ENCODE peak calls at places on chromosomes 16 and 17, in nine cellular contexts. P is psoas muscle; S is dorsolateral prefrontal cortex; V is activated CD8-positive, alpha-beta T cell treated with anti-CD3 and anti-CD28 coated beads for 36 hours; J is HFF-Myc; I is uterus; R is kidney; E is AG10803; F is cardiac muscle cell. N is an unnamed sample.

GRCh38 chr16:23333034-23333579 is 31.0 kb downstream of the SCNN1B start:
- DNase-seq in P (no peak), S (no peak), V (no peak), J (no peak), I (no peak), R (peak), E (no peak), F (no peak), N (no peak)

GRCh38 chr17:68429881-68430280 is 27.4 kb downstream of the WIPI1 start:
- DNase-seq in P (no peak), S (no peak), V (no peak), J (no peak), I (no peak), R (no peak), E (no peak), F (no peak), N (no peak)

GRCh38 chr17:57597531-57598453 is 147.3 kb downstream of the CCDC182 start:
- DNase-seq in P (peak), S (peak), V (peak), J (peak), I (peak), R (no peak), E (peak), F (peak), N (no peak)

GRCh38 chr16:88617268-88618031 is 20.9 kb upstream of the IL17C start:
- DNase-seq in P (no peak), S (no peak), V (no peak), J (no peak), I (no peak), R (no peak), E (no peak), F (no peak), N (no peak)

GRCh38 chr16:88430185-88430523 is 22.9 kb upstream of the ZFPM1 start:
- DNase-seq in P (no peak), S (no peak), V (peak), J (no peak), I (no peak), R (no peak), E (no peak), F (no peak), N (no peak)

GRCh38 chr17:21129023-21129681 is 2.4 kb downstream of the DHRS7B start:
- DNase-seq in P (no peak), S (no peak), V (no peak), J (peak), I (peak), R (no peak), E (peak), F (peak), N (no peak)

GRCh38 chr17:34739386-34739785 is 160.0 kb downstream of the TMEM132E start:
- DNase-seq in P (no peak), S (no peak), V (no peak), J (no peak), I (no peak), R (no peak), E (no peak), F (no peak), N (no peak)

GRCh38 chr16:27316038-27316680 is 2.4 kb downstream of the IL4R start:
- DNase-seq in P (no peak), S (no peak), V (no peak), J (no peak), I (peak), R (no peak), E (no peak), F (no peak), N (no peak)

GRCh38 chr17:49914096-49914490 is 54.9 kb upstream of the DLX4 start:
- DNase-seq in P (no peak), S (no peak), V (no peak), J (no peak), I (no peak), R (no peak), E (no peak), F (no peak), N (no peak)

GRCh38 chr17:30191072-30191471 is 44.4 kb downstream of the SLC6A4 start:
- DNase-seq in P (no peak), S (no peak), V (no peak), J (no peak), I (no peak), R (no peak), E (no peak), F (no peak), N (no peak)

GRCh38 chr16:3696425-3697218 is 20.7 kb downstream of the TRAP1 start:
- DNase-seq in P (peak), S (no peak), V (no peak), J (peak), I (no peak), R (no peak), E (peak), F (peak), N (no peak)

GRCh38 chr16:68197250-68197649 is 38.7 kb downstream of the ESRP2 start:
- DNase-seq in P (no peak), S (no peak), V (no peak), J (no peak), I (no peak), R (no peak), E (peak), F (peak), N (no peak)

GRCh38 chr17:49715717-49716279 is 8.0 kb upstream of the SLC35B1 start:
- DNase-seq in P (no peak), S (no peak), V (peak), J (no peak), I (no peak), R (no peak), E (no peak), F (no peak), N (peak)

GRCh38 chr17:3602499-3602898 is 6.7 kb downstream of the TRPV1 start:
- DNase-seq in P (no peak), S (no peak), V (peak), J (no peak), I (no peak), R (peak), E (peak), F (peak), N (no peak)

GRCh38 chr16:88731699-88732098 is 25.4 kb downstream of the CTU2 start:
- DNase-seq in P (no peak), S (no peak), V (no peak), J (no peak), I (no peak), R (no peak), E (no peak), F (no peak), N (no peak)

GRCh38 chr17:72333570-72333969 is 212.8 kb downstream of the SOX9 start:
- DNase-seq in P (no peak), S (no peak), V (no peak), J (no peak), I (no peak), R (no peak), E (no peak), F (no peak), N (no peak)

GRCh38 chr17:67285360-67285759 is 40.4 kb upstream of the HELZ start:
- DNase-seq in P (no peak), S (no peak), V (no peak), J (no peak), I (no peak), R (no peak), E (no peak), F (no peak), N (no peak)

GRCh38 chr16:67236551-67237395 is 9.8 kb downstream of the TMEM208 start:
- DNase-seq in P (peak), S (no peak), V (peak), J (no peak), I (peak), R (peak), E (peak), F (peak), N (peak)

GRCh38 chr16:73057369-73058210 is 9.7 kb upstream of the ZFHX3 start:
- DNase-seq in P (peak), S (no peak), V (no peak), J (no peak), I (no peak), R (peak), E (no peak), F (peak), N (no peak)

GRCh38 chr16:4936181-4936990 is 562 bp downstream of the PPL start:
- DNase-seq in P (peak), S (no peak), V (no peak), J (no peak), I (no peak), R (peak), E (no peak), F (no peak), N (no peak)

GRCh38 chr17:51601622-51602261 is 341.4 kb downstream of the UTP18 start:
- DNase-seq in P (no peak), S (no peak), V (no peak), J (no peak), I (no peak), R (no peak), E (no peak), F (no peak), N (no peak)

GRCh38 chr17:13350466-13350865 is 251.3 kb downstream of the HS3ST3A1 start:
- DNase-seq in P (no peak), S (no peak), V (no peak), J (no peak), I (no peak), R (no peak), E (no peak), F (no peak), N (no peak)

GRCh38 chr17:66339563-66339962 is 37.1 kb downstream of the PRKCA start:
- DNase-seq in P (no peak), S (no peak), V (no peak), J (no peak), I (no peak), R (no peak), E (no peak), F (no peak), N (no peak)

GRCh38 chr17:43070872-43071271 is 45.8 kb downstream of the RND2 start:
- DNase-seq in P (no peak), S (no peak), V (no peak), J (no peak), I (no peak), R (no peak), E (no peak), F (no peak), N (no peak)

GRCh38 chr16:16782153-16782552 is 403.2 kb downstream of the NPIPA7 start:
- DNase-seq in P (no peak), S (no peak), V (no peak), J (no peak), I (no peak), R (no peak), E (no peak), F (no peak), N (no peak)

GRCh38 chr17:5123343-5124124 is 7.7 kb downstream of the USP6 start:
- DNase-seq in P (no peak), S (peak), V (no peak), J (no peak), I (no peak), R (peak), E (no peak), F (peak), N (no peak)

GRCh38 chr16:3654249-3654991 is at the start of gene DNASE1:
- DNase-seq in P (peak), S (peak), V (peak), J (no peak), I (peak), R (peak), E (peak), F (peak), N (peak)

GRCh38 chr17:4536742-4537411 is 18.3 kb downstream of the MYBBP1A start:
- DNase-seq in P (peak), S (no peak), V (no peak), J (no peak), I (peak), R (peak), E (peak), F (peak), N (no peak)

GRCh38 chr17:80018917-80019651 is 16.6 kb downstream of the TBC1D16 start:
- DNase-seq in P (no peak), S (no peak), V (no peak), J (no peak), I (no peak), R (no peak), E (peak), F (no peak), N (no peak)

GRCh38 chr17:67052720-67053437 is 8.5 kb downstream of the CACNG1 start:
- DNase-seq in P (no peak), S (no peak), V (no peak), J (no peak), I (no peak), R (no peak), E (no peak), F (no peak), N (no peak)

GRCh38 chr16:70684146-70685060 is 1.4 kb downstream of the MTSS2 start:
- DNase-seq in P (peak), S (no peak), V (no peak), J (no peak), I (no peak), R (peak), E (no peak), F (no peak), N (no peak)

GRCh38 chr16:8679156-8679555 is 4.7 kb downstream of the ABAT start:
- DNase-seq in P (no peak), S (no peak), V (no peak), J (no peak), I (no peak), R (no peak), E (no peak), F (no peak), N (no peak)

GRCh38 chr16:17773698-17774101 is 302.9 kb upstream of the XYLT1 start:
- DNase-seq in P (no peak), S (no peak), V (no peak), J (no peak), I (no peak), R (no peak), E (peak), F (no peak), N (no peak)

GRCh38 chr16:77137045-77137444 is 53.9 kb upstream of the MON1B start:
- DNase-seq in P (no peak), S (no peak), V (no peak), J (no peak), I (no peak), R (no peak), E (no peak), F (no peak), N (no peak)

GRCh38 chr17:40348562-40349476 is 15.7 kb downstream of the GJD3 start:
- DNase-seq in P (peak), S (peak), V (no peak), J (no peak), I (peak), R (no peak), E (no peak), F (no peak), N (peak)

GRCh38 chr17:42284020-42284369 is 4.3 kb upstream of the STAT5A start:
- DNase-seq in P (peak), S (no peak), V (no peak), J (no peak), I (no peak), R (peak), E (no peak), F (no peak), N (no peak)

GRCh38 chr16:5615868-5616642 is 518.5 kb upstream of the EEF2KMT start:
- DNase-seq in P (peak), S (peak), V (peak), J (peak), I (no peak), R (peak), E (no peak), F (peak), N (no peak)

GRCh38 chr16:56137269-56137668 is 54.0 kb upstream of the GNAO1 start:
- DNase-seq in P (no peak), S (no peak), V (no peak), J (no peak), I (no peak), R (no peak), E (no peak), F (no peak), N (no peak)

GRCh38 chr17:76438906-76439305 is 14.0 kb downstream of the UBE2O start:
- DNase-seq in P (no peak), S (no peak), V (no peak), J (no peak), I (no peak), R (no peak), E (no peak), F (no peak), N (no peak)

GRCh38 chr16:47581114-47581513 is 120.0 kb downstream of the PHKB start:
- DNase-seq in P (no peak), S (no peak), V (no peak), J (no peak), I (no peak), R (no peak), E (no peak), F (no peak), N (no peak)
- TF ChIP-seq CTCF in P (no peak), S (no peak), V (no peak), J (peak), I (no peak), R (no peak), E (no peak), F (no peak), N (no peak)

DNA sequence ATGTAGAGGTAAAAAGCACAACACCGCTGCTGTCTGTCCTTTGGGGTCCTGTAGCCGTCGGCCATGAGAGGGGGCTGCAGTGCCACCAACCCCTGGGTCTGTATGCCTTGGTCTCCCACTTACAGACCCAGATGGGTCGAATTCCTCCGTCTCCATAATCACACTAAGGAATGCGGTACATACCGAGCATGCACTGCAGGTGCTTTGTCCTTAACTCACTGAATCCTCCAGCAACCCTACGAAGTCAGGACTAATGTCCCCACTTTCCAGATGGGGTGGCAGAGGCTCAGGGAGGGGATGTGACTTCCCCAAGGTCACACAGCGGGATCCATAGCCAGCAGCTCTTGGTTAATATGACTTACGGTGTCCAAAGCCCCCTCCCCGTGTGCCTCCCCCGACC is 219.9 kb upstream of the CIBAR2 start:
- DNase-seq in P (no peak), S (no peak), V (no peak), J (no peak), I (no peak), R (no peak), E (no peak), F (no peak), N (no peak)
- TF ChIP-seq CTCF in P (no peak), S (no peak), V (no peak), J (no peak), I (no peak), R (no peak), E (no peak), F (no peak), N (no peak)

DNA sequence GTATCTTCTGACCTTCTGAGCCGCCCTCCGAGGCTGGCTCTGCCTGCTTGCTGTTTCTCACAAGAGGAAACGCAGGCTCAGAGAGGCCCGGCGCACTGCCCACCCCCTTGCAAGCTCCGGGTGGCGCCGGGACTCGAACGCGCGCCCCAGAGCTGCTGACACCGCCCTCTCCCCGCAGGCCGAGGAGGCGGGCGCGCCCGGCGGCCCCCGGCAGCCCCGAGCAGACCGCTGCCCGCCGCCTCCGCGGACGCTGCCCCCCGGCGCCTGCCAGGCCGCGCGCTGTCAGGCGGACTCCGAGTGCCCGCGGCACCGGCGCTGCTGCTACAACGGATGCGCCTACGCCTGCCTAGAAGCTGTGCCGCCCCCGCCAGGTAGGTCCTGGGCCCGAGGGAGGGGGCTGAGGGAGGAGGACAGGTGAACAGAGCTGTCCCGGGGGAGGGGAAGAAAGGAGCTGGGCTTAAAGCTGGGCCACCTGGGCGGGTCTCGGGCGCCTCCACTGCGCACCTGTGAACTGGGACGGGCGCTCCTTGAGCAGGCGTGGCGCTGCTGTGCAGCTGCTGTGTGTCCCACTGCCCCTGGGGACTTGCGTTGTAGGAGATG is 18.2 kb downstream of the WFDC1 start:
- DNase-seq in P (no peak), S (peak), V (no peak), J (no peak), I (no peak), R (no peak), E (no peak), F (no peak), N (no peak)
- TF ChIP-seq CTCF in P (no peak), S (no peak), V (no peak), J (no peak), I (no peak), R (no peak), E (no peak), F (no peak), N (no peak)

DNA sequence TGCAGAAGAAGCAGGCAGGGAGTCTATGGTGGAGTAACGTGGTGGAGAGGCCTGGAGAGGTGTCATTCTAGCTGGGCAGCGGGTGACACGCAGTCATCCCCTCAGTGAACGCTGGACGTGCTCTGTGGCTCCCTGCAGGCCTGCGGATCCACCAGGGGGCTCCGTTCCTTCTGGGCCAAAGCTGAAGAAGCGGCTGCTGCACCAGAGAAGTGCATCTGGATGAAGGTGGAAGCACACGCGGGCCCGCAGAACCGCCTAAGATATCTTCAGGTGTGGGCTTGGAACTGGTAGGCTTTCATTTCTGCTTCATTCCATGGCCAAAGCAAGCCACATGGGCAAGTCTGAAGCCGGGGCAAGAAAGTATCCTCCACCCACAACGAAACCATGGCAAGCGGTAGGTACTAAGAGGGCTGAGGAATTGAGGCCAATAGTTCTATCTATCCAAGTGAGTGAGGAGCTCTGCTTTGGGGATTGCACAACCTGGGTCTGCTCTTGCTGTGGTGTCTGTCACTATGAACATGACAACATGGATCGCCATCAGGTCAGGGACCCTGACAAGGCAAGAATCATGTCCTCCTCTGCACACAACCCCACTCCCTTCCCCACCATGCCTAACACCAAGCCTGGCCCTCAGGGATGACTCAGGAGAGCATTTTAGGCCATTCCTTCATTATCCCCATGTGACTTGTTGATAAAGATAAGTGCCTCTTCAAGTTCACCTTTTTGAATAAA is 78.9 kb upstream of the FBXO47 start:
- DNase-seq in P (no peak), S (no peak), V (no peak), J (no peak), I (no peak), R (no peak), E (no peak), F (no peak), N (no peak)
- TF ChIP-seq CTCF in P (no peak), S (no peak), V (no peak), J (no peak), I (no peak), R (no peak), E (no peak), F (no peak), N (no peak)

GRCh38 chr17:16537130-16537458 is 31.9 kb downstream of the ZNF287 start:
- DNase-seq in P (no peak), S (no peak), V (no peak), J (no peak), I (no peak), R (no peak), E (no peak), F (no peak), N (no peak)
- TF ChIP-seq CTCF in P (no peak), S (no peak), V (no peak), J (no peak), I (no peak), R (no peak), E (no peak), F (no peak), N (no peak)

DNA sequence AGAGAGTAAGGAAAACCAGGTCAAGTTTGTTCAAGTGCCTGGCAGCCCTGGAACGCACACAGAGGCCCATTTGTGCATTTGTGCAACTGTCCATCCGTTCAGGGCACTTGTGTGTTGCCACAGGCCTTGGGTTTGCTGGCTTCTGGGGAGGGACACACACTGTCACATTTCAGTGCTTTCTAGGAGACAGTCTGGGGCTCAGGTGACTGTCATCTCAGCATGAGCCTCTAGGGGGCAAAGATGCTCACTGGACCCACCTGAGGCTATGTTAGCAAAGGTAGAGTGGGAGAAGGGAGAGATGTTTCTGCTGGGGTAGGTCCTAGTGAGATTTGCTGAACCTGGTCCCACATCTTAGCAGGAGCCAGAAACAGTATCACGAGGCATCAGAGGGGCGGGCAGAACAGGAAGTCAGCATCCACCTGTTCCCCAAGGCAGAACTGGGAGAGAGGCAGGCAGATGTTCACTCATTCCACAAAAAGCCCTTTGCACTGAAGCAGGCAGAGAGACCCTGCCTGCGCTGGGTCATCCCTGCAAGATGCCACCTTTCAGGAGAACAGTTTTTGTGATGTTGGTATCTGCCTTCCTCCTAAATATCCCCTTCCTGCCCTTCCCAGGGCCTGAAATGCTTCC is 48.5 kb downstream of the RAI1 start:
- DNase-seq in P (no peak), S (no peak), V (peak), J (no peak), I (no peak), R (no peak), E (no peak), F (no peak), N (no peak)
- TF ChIP-seq CTCF in P (peak), S (peak), V (peak), J (peak), I (peak), R (peak), E (peak), F (peak), N (peak)

N was measured in natural killer cell.